ENCODE peak calls at places on chromosomes 12 and 14, in nine cellular contexts. C is A549, B is brain microvascular endothelial cell, N is lower lobe of right lung, U is Peyer's patch, V is mammary epithelial cell, X is AG04449, H is A673, D is dorsolateral prefrontal cortex. L is an unnamed sample.

GRCh38 chr14:68811161-68811560 is 18.3 kb upstream of the ZFP36L1 start:
- DNase-seq in H (no peak), N (no peak), D (no peak), X (no peak), C (no peak), B (no peak), U (no peak), V (no peak), L (no peak)

GRCh38 chr12:109833307-109834189 is at the start of gene TRPV4:
- DNase-seq in H (peak), X (no peak), B (no peak), U (no peak), V (peak), C (no peak), N (no peak), D (no peak), L (peak)

GRCh38 chr12:110858848-110859247 is 12.1 kb downstream of the CCDC63 start:
- DNase-seq in B (no peak), X (no peak), V (no peak), N (no peak), U (no peak), C (no peak), D (no peak), H (peak), L (no peak)

GRCh38 chr12:29796823-29797263 is 13.1 kb upstream of the TMTC1 start:
- DNase-seq in N (no peak), B (peak), X (peak), V (peak), C (no peak), D (no peak), U (no peak), H (peak), L (no peak)

GRCh38 chr12:103310871-103311270 is 184.9 kb downstream of the C12orf42 start:
- DNase-seq in C (no peak), U (no peak), H (no peak), X (no peak), V (no peak), D (no peak), B (no peak), N (no peak), L (no peak)

GRCh38 chr14:95488376-95489162 is 27.9 kb downstream of the SYNE3 start:
- DNase-seq in C (no peak), D (no peak), V (no peak), X (no peak), N (no peak), B (no peak), H (no peak), U (peak), L (no peak)

GRCh38 chr14:90154110-90154509 is 92.3 kb downstream of the KCNK13 start:
- DNase-seq in H (no peak), D (no peak), X (no peak), N (no peak), B (no peak), U (no peak), V (no peak), C (no peak), L (no peak)

GRCh38 chr12:114004402-114004801 is 38.3 kb upstream of the RBM19 start:
- DNase-seq in N (no peak), H (no peak), V (no peak), X (no peak), U (no peak), C (no peak), B (no peak), D (no peak), L (no peak)

GRCh38 chr12:26204612-26205289 is 9.4 kb downstream of the SSPN start:
- DNase-seq in D (peak), U (no peak), N (no peak), X (no peak), V (no peak), H (no peak), B (no peak), C (no peak), L (no peak)

GRCh38 chr14:94000986-94001385 is 3.9 kb downstream of the CCDC197 start:
- DNase-seq in H (no peak), C (no peak), V (peak), N (no peak), D (no peak), U (no peak), X (no peak), B (no peak), L (no peak)

GRCh38 chr12:28708918-28709371 is 440.1 kb upstream of the FAR2 start:
- DNase-seq in H (no peak), B (peak), C (no peak), X (peak), U (no peak), V (no peak), N (no peak), D (no peak), L (no peak)

GRCh38 chr12:31728289-31728916 is 418 bp downstream of the AMN1 start:
- DNase-seq in C (peak), H (peak), U (no peak), X (no peak), N (peak), V (no peak), B (no peak), D (peak), L (no peak)

GRCh38 chr12:98471085-98471484 is 44.3 kb upstream of the TMPO start:
- DNase-seq in B (no peak), N (no peak), U (no peak), X (no peak), H (no peak), D (no peak), V (no peak), C (no peak), L (no peak)

GRCh38 chr12:13371367-13371766 is 174.8 kb downstream of the EMP1 start:
- DNase-seq in X (no peak), H (no peak), B (no peak), D (no peak), V (no peak), U (no peak), N (no peak), C (no peak), L (no peak)

GRCh38 chr12:67426067-67426466 is 156.9 kb downstream of the CAND1 start:
- DNase-seq in D (no peak), C (no peak), B (peak), H (peak), N (no peak), U (no peak), X (peak), V (no peak), L (no peak)

GRCh38 chr14:34111933-34112332 is 161.1 kb upstream of the EGLN3 start:
- DNase-seq in B (no peak), V (no peak), U (no peak), D (no peak), C (no peak), H (peak), X (no peak), N (no peak), L (no peak)

GRCh38 chr12:31017535-31017934 is 56.1 kb upstream of the DDX11 start:
- DNase-seq in D (no peak), U (no peak), H (no peak), C (no peak), X (no peak), V (no peak), N (no peak), B (no peak), L (no peak)

GRCh38 chr12:45273717-45274271 is 57.9 kb downstream of the ANO6 start:
- DNase-seq in U (no peak), D (no peak), V (peak), B (peak), X (peak), H (no peak), N (no peak), C (peak), L (no peak)

GRCh38 chr12:93667672-93668071 is 9.5 kb upstream of the CRADD start:
- DNase-seq in D (no peak), B (no peak), C (no peak), V (no peak), N (no peak), H (no peak), U (no peak), X (no peak), L (no peak)

GRCh38 chr14:36721877-36722276 is 60.2 kb downstream of the PAX9 start:
- DNase-seq in X (no peak), C (no peak), D (no peak), B (no peak), N (no peak), H (no peak), U (no peak), V (no peak), L (no peak)
- TF ChIP-seq CTCF in X (no peak), C (no peak), D (no peak), B (no peak), N (no peak), H (no peak), U (no peak), V (no peak), L (no peak)

GRCh38 chr12:105831372-105831771 is 307.4 kb downstream of the NUAK1 start:
- DNase-seq in C (no peak), V (no peak), U (no peak), N (no peak), X (no peak), D (no peak), B (no peak), H (no peak), L (no peak)
- TF ChIP-seq CTCF in C (no peak), V (no peak), U (no peak), N (no peak), X (no peak), D (no peak), B (no peak), H (no peak), L (peak)

GRCh38 chr12:63222582-63222981 is 71.6 kb upstream of the AVPR1A start:
- DNase-seq in X (no peak), N (no peak), D (no peak), V (no peak), C (no peak), H (no peak), U (no peak), B (no peak), L (no peak)

GRCh38 chr12:63223128-63223527 is 72.1 kb upstream of the AVPR1A start:
- DNase-seq in X (no peak), B (no peak), U (no peak), C (no peak), H (no peak), N (no peak), V (no peak), D (no peak), L (no peak)

DNA sequence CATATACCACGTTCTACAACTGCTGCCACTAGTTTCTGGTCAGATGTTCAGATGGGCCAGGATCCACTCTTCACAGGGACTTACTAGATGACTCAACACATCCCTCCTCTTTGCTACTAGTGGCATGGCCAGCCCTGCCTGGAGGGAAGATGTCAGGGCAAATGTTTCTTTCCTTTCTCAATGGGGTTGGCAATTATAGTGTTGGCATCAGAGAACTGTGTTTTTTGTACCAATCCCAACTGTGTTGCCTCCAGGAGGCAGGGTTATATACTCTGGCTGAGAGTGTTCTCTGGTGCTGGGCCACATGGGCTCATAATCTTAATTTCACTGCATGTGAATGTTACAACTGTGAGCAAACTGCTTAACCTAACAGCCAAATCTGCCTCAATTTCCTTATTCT is 69.9 kb upstream of the AVPR1A start:
- DNase-seq in N (no peak), B (no peak), C (no peak), V (peak), X (no peak), H (no peak), D (no peak), U (no peak), L (no peak)
- TF ChIP-seq CTCF in N (no peak), B (no peak), C (no peak), V (no peak), X (no peak), H (no peak), D (no peak), U (no peak), L (no peak)

GRCh38 chr14:52069617-52070431 is 965 bp upstream of the NID2 start:
- DNase-seq in H (peak), V (no peak), X (no peak), B (no peak), N (no peak), U (no peak), C (no peak), D (no peak), L (no peak)
- TF ChIP-seq CTCF in H (no peak), V (no peak), X (no peak), B (peak), N (no peak), U (no peak), C (no peak), D (no peak), L (no peak)

GRCh38 chr12:19893514-19893913 is 454.2 kb downstream of the AEBP2 start:
- DNase-seq in X (no peak), H (peak), D (no peak), B (peak), U (no peak), C (peak), V (peak), N (no peak), L (no peak)
- TF ChIP-seq CTCF in X (peak), H (peak), D (no peak), B (peak), U (no peak), C (peak), V (no peak), N (peak), L (no peak)

GRCh38 chr14:37591311-37591940 is 3.6 kb downstream of the FOXA1 start:
- DNase-seq in V (no peak), D (no peak), B (no peak), N (peak), C (no peak), U (peak), H (no peak), X (no peak), L (peak)
- TF ChIP-seq CTCF in V (no peak), D (no peak), B (peak), N (peak), C (peak), U (no peak), H (peak), X (no peak), L (peak)

GRCh38 chr12:119156401-119156800 is 22.3 kb upstream of the HSPB8 start:
- DNase-seq in H (no peak), N (no peak), U (no peak), B (no peak), C (no peak), V (no peak), D (no peak), X (no peak), L (no peak)
- TF ChIP-seq CTCF in H (peak), N (no peak), U (no peak), B (peak), C (no peak), V (no peak), D (no peak), X (no peak), L (peak)

GRCh38 chr12:47757360-47757839 is 1.3 kb downstream of the RAPGEF3 start:
- DNase-seq in B (no peak), H (no peak), N (peak), D (no peak), V (no peak), X (no peak), C (no peak), U (no peak), L (no peak)

GRCh38 chr12:47757840-47758583 is 668 bp downstream of the RAPGEF3 start:
- DNase-seq in V (no peak), H (no peak), D (no peak), U (no peak), B (no peak), N (peak), X (no peak), C (no peak), L (no peak)

GRCh38 chr12:47755655-47756562 is 2.8 kb downstream of the RAPGEF3 start:
- DNase-seq in N (peak), D (no peak), V (no peak), X (no peak), B (no peak), H (no peak), U (peak), C (no peak), L (no peak)

GRCh38 chr12:47758584-47758833 is 171 bp downstream of the RAPGEF3 start:
- DNase-seq in N (no peak), V (no peak), C (no peak), H (no peak), U (no peak), D (no peak), B (no peak), X (no peak), L (no peak)

GRCh38 chr12:47758834-47759690 is at the start of gene RAPGEF3:
- DNase-seq in B (peak), D (peak), X (no peak), V (peak), N (peak), U (peak), H (peak), C (peak), L (peak)
- TF ChIP-seq CTCF in B (peak), D (peak), X (peak), V (peak), N (peak), U (peak), H (peak), C (peak), L (peak)